ENCODE peak calls at places on chromosome 13, in four cellular contexts. One of them, this sample, is unnamed.

GRCh38 chr13:64633948-64634347 is 2596.2 kb downstream of the PCDH9 start:
- DNase-seq in thyroid gland: no peak
- DNase-seq in neural progenitor cell: no peak
- DNase-seq in H9: no peak
- DNase-seq in this sample: no peak

GRCh38 chr13:51697855-51698254 is 106.1 kb downstream of the DHRS12 start:
- DNase-seq in thyroid gland: no peak
- DNase-seq in H9: no peak
- DNase-seq in neural progenitor cell: no peak
- DNase-seq in this sample: no peak

GRCh38 chr13:26760835-26761582 is 423 bp upstream of the GPR12 start:
- DNase-seq in thyroid gland: no peak
- DNase-seq in H9: no peak
- DNase-seq in neural progenitor cell: peak; percentile 45
- DNase-seq in this sample: no peak

GRCh38 chr13:103833453-103833852 is 767.2 kb upstream of the SLC10A2 start:
- DNase-seq in neural progenitor cell: no peak
- DNase-seq in thyroid gland: no peak
- DNase-seq in H9: no peak
- DNase-seq in this sample: no peak

GRCh38 chr13:28329395-28330158 is 165.4 kb downstream of the FLT1 start:
- DNase-seq in neural progenitor cell: peak; percentile 10
- DNase-seq in H9: no peak
- DNase-seq in thyroid gland: no peak
- DNase-seq in this sample: no peak

GRCh38 chr13:37701972-37702371 is 103.4 kb upstream of the POSTN start:
- DNase-seq in H9: no peak
- DNase-seq in thyroid gland: no peak
- DNase-seq in neural progenitor cell: no peak
- DNase-seq in this sample: no peak

GRCh38 chr13:91372813-91373420 is 25.4 kb downstream of the MIR17HG start:
- DNase-seq in H9: no peak
- DNase-seq in neural progenitor cell: no peak
- DNase-seq in thyroid gland: no peak
- DNase-seq in this sample: no peak

GRCh38 chr13:24615114-24615513 is 65.1 kb upstream of the ATP12A start:
- DNase-seq in neural progenitor cell: no peak
- DNase-seq in thyroid gland: no peak
- DNase-seq in H9: no peak
- DNase-seq in this sample: no peak

GRCh38 chr13:50740052-50740741 is 103.3 kb downstream of the DLEU7 start:
- DNase-seq in thyroid gland: no peak
- DNase-seq in neural progenitor cell: no peak
- DNase-seq in H9: no peak
- DNase-seq in this sample: no peak

GRCh38 chr13:23554000-23554399 is 16.2 kb upstream of the TNFRSF19 start:
- DNase-seq in H9: no peak
- DNase-seq in thyroid gland: no peak
- DNase-seq in neural progenitor cell: no peak
- DNase-seq in this sample: no peak

GRCh38 chr13:43487459-43487858 is 299.3 kb downstream of the ENOX1 start:
- DNase-seq in H9: no peak
- DNase-seq in neural progenitor cell: no peak
- DNase-seq in thyroid gland: no peak
- DNase-seq in this sample: no peak

GRCh38 chr13:102580552-102581169 is 16.1 kb upstream of the TPP2 start:
- DNase-seq in thyroid gland: no peak
- DNase-seq in neural progenitor cell: peak; percentile 73
- DNase-seq in H9: no peak
- DNase-seq in this sample: no peak

GRCh38 chr13:84393981-84394625 is 511.8 kb upstream of the SLITRK1 start:
- DNase-seq in thyroid gland: no peak
- DNase-seq in neural progenitor cell: no peak
- DNase-seq in H9: no peak
- DNase-seq in this sample: no peak

GRCh38 chr13:23630349-23631093 is 60.3 kb downstream of the TNFRSF19 start:
- DNase-seq in H9: no peak
- DNase-seq in neural progenitor cell: peak; percentile 61
- DNase-seq in thyroid gland: no peak
- DNase-seq in this sample: no peak

GRCh38 chr13:30504081-30504480 is 38.3 kb upstream of the HMGB1 start:
- DNase-seq in H9: no peak
- DNase-seq in neural progenitor cell: no peak
- DNase-seq in thyroid gland: no peak
- DNase-seq in this sample: no peak

GRCh38 chr13:98171806-98172569 is 5.1 kb downstream of the RNF113B start:
- DNase-seq in H9: no peak
- DNase-seq in neural progenitor cell: peak; percentile 19
- DNase-seq in thyroid gland: peak; percentile 83
- DNase-seq in this sample: no peak

GRCh38 chr13:29105779-29106178 is 285.6 kb downstream of the MTUS2 start:
- DNase-seq in thyroid gland: no peak
- DNase-seq in H9: peak; percentile 51
- DNase-seq in neural progenitor cell: peak; percentile 34
- DNase-seq in this sample: no peak

GRCh38 chr13:50161052-50161451 is 145.8 kb downstream of the KCNRG start:
- DNase-seq in thyroid gland: no peak
- DNase-seq in neural progenitor cell: no peak
- DNase-seq in H9: no peak
- DNase-seq in this sample: no peak

GRCh38 chr13:99037756-99038155 is 59.9 kb upstream of the DOCK9 start:
- DNase-seq in thyroid gland: no peak
- DNase-seq in H9: no peak
- DNase-seq in neural progenitor cell: no peak
- DNase-seq in this sample: no peak

GRCh38 chr13:37488682-37489081 is 109.9 kb downstream of the POSTN start:
- DNase-seq in H9: no peak
- DNase-seq in neural progenitor cell: no peak
- DNase-seq in thyroid gland: no peak
- DNase-seq in this sample: no peak

GRCh38 chr13:69565334-69565733 is 542.3 kb upstream of the ATXN8OS start:
- DNase-seq in neural progenitor cell: peak; percentile 56
- DNase-seq in H9: peak; percentile 64
- DNase-seq in thyroid gland: no peak
- DNase-seq in this sample: no peak

GRCh38 chr13:21074601-21075302 is 13.4 kb upstream of the LATS2 start:
- DNase-seq in thyroid gland: no peak
- DNase-seq in neural progenitor cell: no peak
- DNase-seq in H9: no peak
- DNase-seq in this sample: no peak

GRCh38 chr13:40586886-40587285 is 79.6 kb downstream of the FOXO1 start:
- DNase-seq in H9: no peak
- DNase-seq in thyroid gland: no peak
- DNase-seq in neural progenitor cell: no peak
- DNase-seq in this sample: no peak

GRCh38 chr13:21330126-21330861 is 128.8 kb downstream of the ZDHHC20 start:
- DNase-seq in neural progenitor cell: no peak
- DNase-seq in thyroid gland: no peak
- DNase-seq in H9: no peak
- DNase-seq in this sample: no peak

GRCh38 chr13:80131204-80131603 is 209.7 kb downstream of the SPRY2 start:
- DNase-seq in thyroid gland: peak; percentile 81
- DNase-seq in H9: peak; percentile 38
- DNase-seq in neural progenitor cell: peak; percentile 67
- DNase-seq in this sample: peak; percentile 20

GRCh38 chr13:99323488-99323887 is 16.3 kb upstream of the GPR183 start:
- DNase-seq in H9: no peak
- DNase-seq in neural progenitor cell: no peak
- DNase-seq in thyroid gland: no peak
- DNase-seq in this sample: no peak

GRCh38 chr13:92259523-92259922 is 861.1 kb downstream of the GPC5 start:
- DNase-seq in thyroid gland: no peak
- DNase-seq in H9: no peak
- DNase-seq in neural progenitor cell: no peak
- DNase-seq in this sample: no peak

GRCh38 chr13:52348983-52349780 is 56.8 kb downstream of the THSD1 start:
- DNase-seq in neural progenitor cell: no peak
- DNase-seq in thyroid gland: no peak
- DNase-seq in H9: no peak
- DNase-seq in this sample: no peak

GRCh38 chr13:103547914-103548313 is 481.7 kb upstream of the SLC10A2 start:
- DNase-seq in thyroid gland: no peak
- DNase-seq in H9: no peak
- DNase-seq in neural progenitor cell: no peak
- DNase-seq in this sample: no peak

GRCh38 chr13:47459512-47459911 is 541.6 kb downstream of the SUCLA2 start:
- DNase-seq in neural progenitor cell: peak; percentile 38
- DNase-seq in H9: no peak
- DNase-seq in thyroid gland: no peak
- DNase-seq in this sample: no peak

GRCh38 chr13:23081246-23081645 is 99.5 kb upstream of the SGCG start:
- DNase-seq in H9: no peak
- DNase-seq in neural progenitor cell: no peak
- DNase-seq in thyroid gland: no peak
- DNase-seq in this sample: no peak

GRCh38 chr13:41645313-41645712 is 188.0 kb downstream of the RGCC start:
- DNase-seq in thyroid gland: peak; percentile 13
- DNase-seq in neural progenitor cell: no peak
- DNase-seq in H9: no peak
- DNase-seq in this sample: no peak

GRCh38 chr13:114038211-114038613 is 64.3 kb upstream of the C13orf46 start:
- DNase-seq in neural progenitor cell: no peak
- DNase-seq in thyroid gland: no peak
- DNase-seq in H9: no peak
- DNase-seq in this sample: no peak

GRCh38 chr13:23755040-23755439 is 134.2 kb downstream of the MIPEP start:
- DNase-seq in neural progenitor cell: no peak
- DNase-seq in H9: no peak
- DNase-seq in thyroid gland: no peak
- DNase-seq in this sample: no peak

GRCh38 chr13:46369506-46370268 is 17.4 kb downstream of the RUBCNL start:
- DNase-seq in thyroid gland: peak; percentile 37
- DNase-seq in H9: no peak
- DNase-seq in neural progenitor cell: no peak
- DNase-seq in this sample: no peak

GRCh38 chr13:24081388-24081787 is 79.1 kb upstream of the SPATA13 start:
- DNase-seq in H9: no peak
- DNase-seq in thyroid gland: no peak
- DNase-seq in neural progenitor cell: no peak
- DNase-seq in this sample: no peak

DNA sequence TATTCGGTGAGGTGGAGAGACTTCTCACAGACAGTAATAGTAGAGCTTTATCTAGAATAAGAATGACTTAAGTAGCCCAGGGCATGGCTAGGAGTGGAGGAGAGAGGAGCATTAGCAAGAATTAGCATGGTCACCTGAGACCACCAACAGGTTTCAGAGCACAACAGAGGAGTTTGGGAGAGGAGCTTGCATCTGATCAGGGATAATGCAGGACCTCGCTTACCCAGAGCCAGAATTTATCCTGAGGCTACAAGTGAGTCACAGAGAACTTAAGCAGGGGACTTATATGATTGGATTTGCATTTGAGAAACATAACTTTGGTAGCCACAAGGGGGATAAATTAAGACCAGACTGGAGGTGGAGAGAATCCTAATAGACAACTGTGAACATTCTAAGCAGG is 102.1 kb upstream of the FNDC3A start:
- DNase-seq in neural progenitor cell: peak; percentile 18
- DNase-seq in thyroid gland: no peak
- DNase-seq in H9: peak; percentile 85
- DNase-seq in this sample: no peak
- TF ChIP-seq CTCF in neural progenitor cell: no peak
- TF ChIP-seq CTCF in thyroid gland: no peak
- TF ChIP-seq CTCF in H9: peak; percentile 17
- TF ChIP-seq CTCF in this sample: no peak

DNA sequence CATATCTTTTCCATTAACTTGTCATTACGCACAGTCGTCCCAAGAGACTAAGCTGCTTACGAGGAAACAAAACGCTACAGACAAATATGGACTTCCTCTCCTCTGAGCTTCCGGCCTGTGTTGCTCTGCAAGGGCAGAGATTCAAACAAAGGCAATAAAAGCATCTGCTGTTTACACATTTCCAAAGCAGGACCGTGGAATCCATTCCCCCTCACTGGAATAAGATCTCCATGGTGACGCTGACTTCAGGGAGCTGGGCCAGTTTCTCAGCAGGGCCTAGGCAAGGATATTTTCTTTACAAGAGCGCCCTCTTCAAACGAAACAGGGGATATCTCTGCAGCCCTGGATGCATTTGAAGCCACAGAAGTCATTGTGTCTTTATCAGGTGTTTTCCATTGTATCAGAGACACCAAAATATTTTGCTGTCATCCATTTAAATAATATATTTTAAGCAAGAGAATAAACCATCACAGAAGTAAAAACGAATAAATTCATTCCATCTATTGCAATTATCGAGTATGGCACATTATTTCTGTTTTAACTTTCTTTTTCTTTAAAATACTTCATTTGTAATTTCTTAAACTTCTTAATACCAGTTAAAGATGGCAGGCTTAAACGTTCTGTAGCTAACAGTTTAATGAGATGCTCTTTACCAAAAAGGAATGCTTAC is 177.5 kb downstream of the DCLK1 start:
- DNase-seq in H9: peak; percentile 75
- DNase-seq in neural progenitor cell: peak; percentile 86
- DNase-seq in thyroid gland: peak; percentile 40
- DNase-seq in this sample: peak; percentile 43
- TF ChIP-seq CTCF in H9: peak; percentile 89
- TF ChIP-seq CTCF in neural progenitor cell: peak; percentile 88
- TF ChIP-seq CTCF in thyroid gland: peak; percentile 38
- TF ChIP-seq CTCF in this sample: peak; percentile 74

DNA sequence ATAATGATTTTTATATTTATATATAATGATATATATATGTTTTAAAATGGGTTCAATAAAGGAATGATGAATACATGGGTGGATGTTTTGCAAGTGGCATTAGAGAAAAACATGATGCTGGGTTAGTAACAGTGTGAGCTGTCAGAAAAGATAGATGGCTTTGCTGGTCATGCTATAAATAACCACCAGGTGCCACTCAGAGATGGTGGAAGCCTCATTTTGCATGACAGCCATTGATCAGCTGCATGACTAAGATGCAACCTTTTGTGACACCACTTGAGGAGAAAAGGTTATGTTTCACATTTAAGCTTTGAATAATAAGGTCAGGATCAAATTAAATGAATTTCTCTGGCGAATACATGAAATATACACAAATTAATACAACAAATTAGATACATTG is 737.7 kb downstream of the PCDH9 start:
- DNase-seq in H9: peak; percentile 37
- DNase-seq in neural progenitor cell: peak; percentile 40
- DNase-seq in thyroid gland: no peak
- DNase-seq in this sample: no peak
- TF ChIP-seq CTCF in H9: peak; percentile 69
- TF ChIP-seq CTCF in neural progenitor cell: peak; percentile 48
- TF ChIP-seq CTCF in thyroid gland: peak; percentile 18
- TF ChIP-seq CTCF in this sample: peak; percentile 11

GRCh38 chr13:74794147-74794546 is 659.9 kb upstream of the KLF12 start:
- DNase-seq in H9: no peak
- DNase-seq in thyroid gland: no peak
- DNase-seq in neural progenitor cell: no peak
- DNase-seq in this sample: no peak
- TF ChIP-seq CTCF in H9: no peak
- TF ChIP-seq CTCF in thyroid gland: no peak
- TF ChIP-seq CTCF in neural progenitor cell: no peak
- TF ChIP-seq CTCF in this sample: no peak